ENCODE peak calls at places on chromosomes 3 and 15, in seven cellular contexts. G is NCI-H1105, H is hepatic stellate cell, K is T1000, J is right lobe of liver, T is IMR-90, X is Daoy. E is an unnamed sample.
A peak's percentile ranks its signal among the peaks of the same experiment; 100 is the strongest.

GRCh38 chr3:44914936-44915335 is 40.5 kb downstream of the TGM4 start:
- DNase-seq in J (no peak), H (peak; percentile 44), T (no peak), X (no peak), G (no peak), K (no peak), E (no peak)

GRCh38 chr3:138850151-138850550 is 15.4 kb upstream of the PIK3CB start:
- DNase-seq in T (peak; percentile 52), X (peak; percentile 25), G (no peak), J (no peak), H (no peak), K (no peak), E (no peak)

GRCh38 chr3:190044974-190045373 is 75.7 kb downstream of the P3H2 start:
- DNase-seq in G (no peak), X (no peak), K (no peak), J (no peak), H (no peak), T (no peak), E (no peak)

GRCh38 chr15:76987896-76988860 is 6.7 kb upstream of the PSTPIP1 start:
- DNase-seq in J (peak; percentile 67), K (no peak), T (no peak), H (no peak), G (no peak), X (no peak), E (no peak)

GRCh38 chr3:12961726-12962036 is 111.5 kb downstream of the IQSEC1 start:
- DNase-seq in H (no peak), T (no peak), K (no peak), G (no peak), J (no peak), X (no peak), E (no peak)

GRCh38 chr3:132652640-132653270 is 6.9 kb downstream of the ACAD11 start:
- DNase-seq in K (no peak), X (no peak), H (no peak), J (no peak), G (no peak), T (peak; percentile 33), E (no peak)

GRCh38 chr3:150787741-150788370 is 24.9 kb upstream of the SIAH2 start:
- DNase-seq in J (peak; percentile 90), T (peak; percentile 64), H (peak; percentile 51), X (peak; percentile 81), G (peak; percentile 73), K (peak; percentile 12), E (peak; percentile 35)

GRCh38 chr3:153051427-153052095 is 110.5 kb upstream of the RAP2B start:
- DNase-seq in X (peak; percentile 81), K (peak; percentile 3), J (no peak), G (no peak), H (peak; percentile 76), T (peak; percentile 92), E (peak; percentile 78)

GRCh38 chr3:129013491-129013891 is 12.4 kb downstream of the EFCC1 start:
- DNase-seq in T (no peak), K (no peak), J (no peak), X (peak; percentile 44), H (peak; percentile 47), G (no peak), E (no peak)

GRCh38 chr3:55854395-55854994 is 367.4 kb upstream of the WNT5A start:
- DNase-seq in H (no peak), X (no peak), T (no peak), K (no peak), J (no peak), G (no peak), E (no peak)

GRCh38 chr3:134677196-134677986 is 26.6 kb upstream of the KY start:
- DNase-seq in G (no peak), H (no peak), X (peak; percentile 40), K (no peak), J (no peak), T (no peak), E (no peak)

GRCh38 chr3:45205126-45205525 is 21.0 kb downstream of the TMEM158 start:
- DNase-seq in G (no peak), X (peak; percentile 10), J (no peak), T (peak; percentile 82), K (no peak), H (no peak), E (no peak)

GRCh38 chr3:46318207-46318606 is 35.7 kb upstream of the CCR2 start:
- DNase-seq in T (no peak), X (no peak), K (no peak), H (no peak), G (no peak), J (no peak), E (no peak)

GRCh38 chr3:183487896-183488295 is 59.5 kb upstream of the MCF2L2 start:
- DNase-seq in X (no peak), J (no peak), T (no peak), K (no peak), H (no peak), G (no peak), E (no peak)

GRCh38 chr3:196694202-196694638 is 17.8 kb downstream of the CEP19 start:
- DNase-seq in K (no peak), T (peak; percentile 13), X (no peak), G (no peak), H (peak; percentile 50), J (no peak), E (no peak)

GRCh38 chr3:51384145-51384729 is 854 bp upstream of the MANF start:
- DNase-seq in T (no peak), X (peak; percentile 19), H (peak; percentile 58), G (no peak), K (no peak), J (peak; percentile 68), E (no peak)

GRCh38 chr3:55524565-55525244 is 37.6 kb upstream of the WNT5A start:
- DNase-seq in K (no peak), G (no peak), H (no peak), J (no peak), T (peak; percentile 58), X (peak; percentile 50), E (peak; percentile 77)

GRCh38 chr3:37997791-37998370 is 7.3 kb downstream of the VILL start:
- DNase-seq in J (peak; percentile 58), G (no peak), H (no peak), X (no peak), T (no peak), K (no peak), E (no peak)

E was measured in Caki2.